ENCODE peak calls at places on chromosomes 4 and X, in nine cellular contexts. One of them, this sample, is unnamed.
A peak's percentile ranks its signal among the peaks of the same experiment; 100 is the strongest.

GRCh38 chr4:43224591-43224990 is 332.1 kb downstream of the GRXCR1 start:
- DNase-seq in stimulated activated CD4-positive, alpha-beta T cell treated with anti-CD3 and anti-CD28 coated beads, Interleukin-1b, Interleukin-23, amount 100 ng/mL, for 1 hour: no peak
- DNase-seq in GM10248: no peak
- DNase-seq in AG04449: no peak
- DNase-seq in NCI-H460: no peak
- DNase-seq in stimulated activated CD8-positive, alpha-beta memory T cell treated with anti-CD3 and anti-CD28 coated beads, Interleukin-4, amount 100 ng/mL, for 1 hour: no peak
- DNase-seq in sigmoid colon: no peak
- DNase-seq in HS-27A: no peak
- DNase-seq in HEK293T: no peak
- DNase-seq in this sample: no peak

GRCh38 chr4:111011458-111011857 is 388.6 kb upstream of the PITX2 start:
- DNase-seq in GM10248: no peak
- DNase-seq in stimulated activated CD8-positive, alpha-beta memory T cell treated with anti-CD3 and anti-CD28 coated beads, Interleukin-4, amount 100 ng/mL, for 1 hour: no peak
- DNase-seq in HS-27A: no peak
- DNase-seq in HEK293T: no peak
- DNase-seq in AG04449: no peak
- DNase-seq in sigmoid colon: no peak
- DNase-seq in stimulated activated CD4-positive, alpha-beta T cell treated with anti-CD3 and anti-CD28 coated beads, Interleukin-1b, Interleukin-23, amount 100 ng/mL, for 1 hour: no peak
- DNase-seq in NCI-H460: no peak
- DNase-seq in this sample: no peak

GRCh38 chr4:69858683-69859082 is 1.3 kb downstream of the SULT1E1 start:
- DNase-seq in sigmoid colon: no peak
- DNase-seq in stimulated activated CD8-positive, alpha-beta memory T cell treated with anti-CD3 and anti-CD28 coated beads, Interleukin-4, amount 100 ng/mL, for 1 hour: no peak
- DNase-seq in AG04449: no peak
- DNase-seq in GM10248: no peak
- DNase-seq in NCI-H460: no peak
- DNase-seq in HS-27A: no peak
- DNase-seq in HEK293T: no peak
- DNase-seq in stimulated activated CD4-positive, alpha-beta T cell treated with anti-CD3 and anti-CD28 coated beads, Interleukin-1b, Interleukin-23, amount 100 ng/mL, for 1 hour: no peak
- DNase-seq in this sample: no peak

GRCh38 chrX:68829594-68830485 is 1.0 kb downstream of the EFNB1 start:
- DNase-seq in AG04449: no peak
- DNase-seq in HS-27A: peak; percentile 4
- DNase-seq in stimulated activated CD8-positive, alpha-beta memory T cell treated with anti-CD3 and anti-CD28 coated beads, Interleukin-4, amount 100 ng/mL, for 1 hour: no peak
- DNase-seq in sigmoid colon: peak; percentile 70
- DNase-seq in stimulated activated CD4-positive, alpha-beta T cell treated with anti-CD3 and anti-CD28 coated beads, Interleukin-1b, Interleukin-23, amount 100 ng/mL, for 1 hour: no peak
- DNase-seq in NCI-H460: no peak
- DNase-seq in GM10248: no peak
- DNase-seq in HEK293T: no peak
- DNase-seq in this sample: no peak

GRCh38 chr4:56683455-56683854 is 2.4 kb upstream of the HOPX start:
- DNase-seq in AG04449: no peak
- DNase-seq in NCI-H460: no peak
- DNase-seq in HEK293T: no peak
- DNase-seq in GM10248: no peak
- DNase-seq in stimulated activated CD8-positive, alpha-beta memory T cell treated with anti-CD3 and anti-CD28 coated beads, Interleukin-4, amount 100 ng/mL, for 1 hour: no peak
- DNase-seq in stimulated activated CD4-positive, alpha-beta T cell treated with anti-CD3 and anti-CD28 coated beads, Interleukin-1b, Interleukin-23, amount 100 ng/mL, for 1 hour: no peak
- DNase-seq in HS-27A: no peak
- DNase-seq in sigmoid colon: no peak
- DNase-seq in this sample: no peak

GRCh38 chrX:9033179-9033578 is 748 bp downstream of the FAM9B start:
- DNase-seq in NCI-H460: no peak
- DNase-seq in AG04449: no peak
- DNase-seq in HS-27A: no peak
- DNase-seq in HEK293T: no peak
- DNase-seq in sigmoid colon: no peak
- DNase-seq in stimulated activated CD8-positive, alpha-beta memory T cell treated with anti-CD3 and anti-CD28 coated beads, Interleukin-4, amount 100 ng/mL, for 1 hour: no peak
- DNase-seq in stimulated activated CD4-positive, alpha-beta T cell treated with anti-CD3 and anti-CD28 coated beads, Interleukin-1b, Interleukin-23, amount 100 ng/mL, for 1 hour: no peak
- DNase-seq in GM10248: no peak
- DNase-seq in this sample: no peak

GRCh38 chr4:76597423-76597979 is 162.5 kb downstream of the SHROOM3 start:
- DNase-seq in HS-27A: no peak
- DNase-seq in NCI-H460: no peak
- DNase-seq in HEK293T: no peak
- DNase-seq in AG04449: no peak
- DNase-seq in GM10248: no peak
- DNase-seq in sigmoid colon: no peak
- DNase-seq in stimulated activated CD8-positive, alpha-beta memory T cell treated with anti-CD3 and anti-CD28 coated beads, Interleukin-4, amount 100 ng/mL, for 1 hour: no peak
- DNase-seq in stimulated activated CD4-positive, alpha-beta T cell treated with anti-CD3 and anti-CD28 coated beads, Interleukin-1b, Interleukin-23, amount 100 ng/mL, for 1 hour: no peak
- DNase-seq in this sample: no peak

GRCh38 chr4:101621120-101621519 is 169.4 kb upstream of the BANK1 start:
- DNase-seq in stimulated activated CD4-positive, alpha-beta T cell treated with anti-CD3 and anti-CD28 coated beads, Interleukin-1b, Interleukin-23, amount 100 ng/mL, for 1 hour: no peak
- DNase-seq in stimulated activated CD8-positive, alpha-beta memory T cell treated with anti-CD3 and anti-CD28 coated beads, Interleukin-4, amount 100 ng/mL, for 1 hour: no peak
- DNase-seq in HEK293T: no peak
- DNase-seq in HS-27A: no peak
- DNase-seq in NCI-H460: no peak
- DNase-seq in AG04449: no peak
- DNase-seq in sigmoid colon: no peak
- DNase-seq in GM10248: no peak
- DNase-seq in this sample: no peak

GRCh38 chr4:3371581-3372001 is 70.2 kb upstream of the HGFAC start:
- DNase-seq in GM10248: no peak
- DNase-seq in sigmoid colon: peak; percentile 58
- DNase-seq in HEK293T: peak; percentile 14
- DNase-seq in stimulated activated CD8-positive, alpha-beta memory T cell treated with anti-CD3 and anti-CD28 coated beads, Interleukin-4, amount 100 ng/mL, for 1 hour: no peak
- DNase-seq in NCI-H460: no peak
- DNase-seq in AG04449: no peak
- DNase-seq in stimulated activated CD4-positive, alpha-beta T cell treated with anti-CD3 and anti-CD28 coated beads, Interleukin-1b, Interleukin-23, amount 100 ng/mL, for 1 hour: no peak
- DNase-seq in HS-27A: no peak
- DNase-seq in this sample: no peak

This sample was measured in effector memory CD4-positive, alpha-beta T cell.